ENCODE peak calls at places on chromosome 10, in five cellular contexts. One of them, this sample, is unnamed.

GRCh38 chr10:4034907-4035581 is 250.0 kb upstream of the KLF6 start:
- DNase-seq in IMR-90: peak
- DNase-seq in HepG2: no peak
- DNase-seq in SK-N-SH: no peak
- DNase-seq in GM12878: no peak
- DNase-seq in this sample: no peak

GRCh38 chr10:59702347-59702746 is 7.3 kb downstream of the SLC16A9 start:
- DNase-seq in IMR-90: no peak
- DNase-seq in HepG2: peak
- DNase-seq in SK-N-SH: no peak
- DNase-seq in GM12878: no peak
- DNase-seq in this sample: no peak

GRCh38 chr10:110577056-110577455 is 9.6 kb downstream of the SMC3 start:
- DNase-seq in IMR-90: peak
- DNase-seq in HepG2: no peak
- DNase-seq in SK-N-SH: no peak
- DNase-seq in GM12878: no peak
- DNase-seq in this sample: no peak

GRCh38 chr10:26269754-26270153 is 53.2 kb downstream of the GAD2 start:
- DNase-seq in IMR-90: no peak
- DNase-seq in HepG2: peak
- DNase-seq in SK-N-SH: peak
- DNase-seq in GM12878: no peak
- DNase-seq in this sample: peak

GRCh38 chr10:132105302-132105995 is 39.7 kb downstream of the JAKMIP3 start:
- DNase-seq in IMR-90: no peak
- DNase-seq in HepG2: no peak
- DNase-seq in SK-N-SH: no peak
- DNase-seq in GM12878: no peak
- DNase-seq in this sample: no peak

GRCh38 chr10:8037941-8038894 is 16.3 kb upstream of the GATA3 start:
- DNase-seq in IMR-90: no peak
- DNase-seq in HepG2: no peak
- DNase-seq in SK-N-SH: no peak
- DNase-seq in GM12878: no peak
- DNase-seq in this sample: no peak

GRCh38 chr10:78992333-78992732 is 76.4 kb upstream of the ZMIZ1 start:
- DNase-seq in IMR-90: no peak
- DNase-seq in HepG2: no peak
- DNase-seq in SK-N-SH: no peak
- DNase-seq in GM12878: no peak
- DNase-seq in this sample: no peak

GRCh38 chr10:49110684-49111319 is 4.5 kb downstream of the VSTM4 start:
- DNase-seq in IMR-90: no peak
- DNase-seq in HepG2: no peak
- DNase-seq in SK-N-SH: no peak
- DNase-seq in GM12878: no peak
- DNase-seq in this sample: no peak

GRCh38 chr10:48964038-48964437 is 24.4 kb upstream of the LRRC18 start:
- DNase-seq in IMR-90: no peak
- DNase-seq in HepG2: no peak
- DNase-seq in SK-N-SH: no peak
- DNase-seq in GM12878: no peak
- DNase-seq in this sample: no peak

GRCh38 chr10:23870612-23871011 is 338.3 kb upstream of the KIAA1217 start:
- DNase-seq in IMR-90: no peak
- DNase-seq in HepG2: no peak
- DNase-seq in SK-N-SH: no peak
- DNase-seq in GM12878: no peak
- DNase-seq in this sample: no peak

GRCh38 chr10:71979692-71980062 is 15.5 kb downstream of the CHST3 start:
- DNase-seq in IMR-90: no peak
- DNase-seq in HepG2: no peak
- DNase-seq in SK-N-SH: no peak
- DNase-seq in GM12878: no peak
- DNase-seq in this sample: no peak

GRCh38 chr10:45375101-45375500 is 1.1 kb downstream of the ALOX5 start:
- DNase-seq in IMR-90: no peak
- DNase-seq in HepG2: no peak
- DNase-seq in SK-N-SH: no peak
- DNase-seq in GM12878: no peak
- DNase-seq in this sample: no peak

GRCh38 chr10:86107131-86107530 is 259.5 kb downstream of the GRID1 start:
- DNase-seq in IMR-90: no peak
- DNase-seq in HepG2: no peak
- DNase-seq in SK-N-SH: no peak
- DNase-seq in GM12878: no peak
- DNase-seq in this sample: no peak

DNA sequence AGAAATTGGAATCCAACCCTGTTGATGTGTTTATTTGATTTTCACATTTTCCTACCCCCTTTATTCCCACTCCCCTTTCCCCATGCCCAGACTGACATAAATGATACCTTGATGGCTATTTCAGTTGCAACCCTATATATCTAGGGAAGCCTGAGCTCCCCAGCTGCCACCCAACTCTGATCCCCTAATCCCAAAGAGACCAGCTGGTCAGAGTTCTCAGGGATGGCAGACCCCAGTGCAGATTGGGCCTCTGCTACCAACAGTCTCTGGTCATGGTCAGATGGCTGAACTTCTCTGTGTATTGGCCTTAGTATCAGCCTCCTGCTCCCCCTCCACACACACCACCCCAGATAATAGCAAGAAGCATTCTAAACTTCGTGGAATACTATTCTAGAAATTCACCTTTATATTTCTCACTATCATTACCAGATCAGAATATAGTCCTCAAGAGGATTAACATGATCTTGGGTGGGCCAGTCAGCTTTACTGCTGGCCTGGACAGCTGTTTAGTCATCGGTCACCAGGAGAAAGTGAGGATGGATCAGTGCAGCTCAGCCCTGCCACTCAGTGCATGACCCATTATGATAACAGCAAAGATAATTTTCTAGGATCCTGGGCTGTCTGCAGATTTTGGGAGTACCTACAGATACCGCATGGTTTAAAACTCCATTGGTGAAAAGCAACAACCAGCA is 24.5 kb upstream of the BTRC start:
- DNase-seq in IMR-90: no peak
- DNase-seq in HepG2: no peak
- DNase-seq in SK-N-SH: no peak
- DNase-seq in GM12878: no peak
- DNase-seq in this sample: no peak
- TF ChIP-seq MXI1 in IMR-90: no peak
- TF ChIP-seq MXI1 in HepG2: no peak
- TF ChIP-seq MXI1 in SK-N-SH: no peak
- TF ChIP-seq MXI1 in GM12878: no peak
- TF ChIP-seq MXI1 in this sample: no peak

DNA sequence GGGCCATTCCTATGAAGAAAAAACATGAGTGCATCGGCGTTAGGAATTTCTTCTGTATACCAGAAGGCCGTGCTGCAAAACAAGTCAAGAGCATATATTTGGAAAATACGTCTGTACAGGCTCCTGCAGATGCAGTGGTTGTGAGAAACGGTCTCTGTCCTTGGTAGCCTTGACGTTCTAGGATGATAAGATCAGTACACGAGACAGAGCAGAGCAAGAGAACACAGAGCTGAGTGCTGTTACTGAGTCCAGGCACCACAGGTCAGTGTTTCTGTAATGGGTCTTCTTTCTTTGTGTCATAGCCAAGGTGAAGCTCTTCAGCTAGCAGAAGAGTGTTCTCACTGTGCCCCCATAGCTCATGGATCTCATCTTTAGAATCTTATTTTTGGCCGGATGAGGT is 62.8 kb downstream of the WDR37 start:
- DNase-seq in IMR-90: no peak
- DNase-seq in HepG2: peak
- DNase-seq in SK-N-SH: peak
- DNase-seq in GM12878: no peak
- DNase-seq in this sample: no peak
- TF ChIP-seq MXI1 in IMR-90: no peak
- TF ChIP-seq MXI1 in HepG2: no peak
- TF ChIP-seq MXI1 in SK-N-SH: peak
- TF ChIP-seq MXI1 in GM12878: no peak
- TF ChIP-seq MXI1 in this sample: no peak

DNA sequence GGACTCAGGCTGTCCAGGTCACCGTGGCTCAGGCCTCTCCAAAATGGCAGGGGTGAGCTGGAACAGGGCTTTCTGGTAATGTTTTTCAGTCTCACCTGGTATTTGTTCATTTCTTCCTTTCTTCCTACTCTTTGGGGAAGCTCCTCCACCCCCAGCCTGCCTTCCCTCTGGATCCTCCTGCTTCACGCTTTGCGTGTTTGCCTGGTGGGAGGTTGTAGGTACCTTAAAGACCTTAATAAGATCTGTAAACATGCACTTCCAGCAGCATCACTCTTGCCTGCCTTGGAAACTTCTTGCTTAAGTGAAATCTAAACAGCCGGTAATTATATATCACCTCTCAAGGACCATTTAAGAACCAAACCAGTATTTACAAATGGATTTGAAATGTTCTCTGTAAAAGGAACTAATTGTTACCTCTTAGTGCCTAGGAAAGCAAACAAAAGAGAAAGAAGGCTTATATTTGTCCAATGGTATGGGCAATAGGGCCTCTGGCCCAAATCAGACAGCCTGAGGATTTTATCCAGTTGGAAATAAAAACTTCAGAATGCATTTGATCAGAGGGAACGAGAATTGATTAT is 339.9 kb downstream of the CCSER2 start:
- DNase-seq in IMR-90: no peak
- DNase-seq in HepG2: no peak
- DNase-seq in SK-N-SH: no peak
- DNase-seq in GM12878: no peak
- DNase-seq in this sample: no peak
- TF ChIP-seq MXI1 in IMR-90: no peak
- TF ChIP-seq MXI1 in HepG2: no peak
- TF ChIP-seq MXI1 in SK-N-SH: no peak
- TF ChIP-seq MXI1 in GM12878: no peak
- TF ChIP-seq MXI1 in this sample: no peak

DNA sequence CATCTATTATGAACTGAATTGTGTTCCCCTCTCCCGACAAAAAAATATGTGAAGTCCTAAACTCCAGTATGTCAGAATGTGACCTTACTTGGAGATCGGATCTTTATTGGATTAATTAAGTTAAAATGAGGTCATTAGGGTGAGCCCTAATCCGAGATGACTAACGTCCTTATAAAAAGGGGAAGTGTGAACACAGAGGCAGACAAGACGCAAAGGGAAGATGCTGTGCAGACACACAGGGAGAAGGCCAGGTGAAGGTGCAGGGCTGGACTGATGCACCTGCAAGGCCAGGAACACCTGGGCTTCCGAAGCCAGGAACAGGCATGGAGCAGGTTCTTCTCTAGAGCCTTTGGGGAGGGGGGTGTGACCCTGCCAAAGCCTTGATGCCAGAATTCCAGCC is 187.8 kb downstream of the PARD3 start:
- DNase-seq in IMR-90: no peak
- DNase-seq in HepG2: no peak
- DNase-seq in SK-N-SH: no peak
- DNase-seq in GM12878: no peak
- DNase-seq in this sample: no peak
- TF ChIP-seq MXI1 in IMR-90: no peak
- TF ChIP-seq MXI1 in HepG2: no peak
- TF ChIP-seq MXI1 in SK-N-SH: no peak
- TF ChIP-seq MXI1 in GM12878: no peak
- TF ChIP-seq MXI1 in this sample: no peak